ENCODE peak calls at places on chromosomes 16 and 17, in nine cellular contexts. S is PC-3, Y is tibial artery, W is adrenal gland, Q is thoracic aorta, K is cardiac muscle cell, V is heart right ventricle, N is psoas muscle, Z is ascending aorta. I is an unnamed sample.

GRCh38 chr17:73625006-73625405 is 19.2 kb downstream of the SDK2 start:
- DNase-seq in V (no peak), Q (no peak), W (no peak), K (no peak), S (no peak), Z (no peak), Y (no peak), N (no peak), I (no peak)

GRCh38 chr17:44397479-44398440 is 8.3 kb upstream of the ITGA2B start:
- DNase-seq in W (no peak), V (no peak), Y (no peak), N (no peak), Z (no peak), S (no peak), K (no peak), Q (no peak), I (no peak)

GRCh38 chr17:561118-561517 is 153.5 kb downstream of the VPS53 start:
- DNase-seq in V (no peak), K (no peak), S (peak; percentile 3), Q (no peak), Y (no peak), Z (no peak), W (no peak), N (no peak), I (no peak)

GRCh38 chr16:70589998-70590471 is 56.3 kb upstream of the IL34 start:
- DNase-seq in S (no peak), V (peak; percentile 39), Y (no peak), N (peak; percentile 61), Z (no peak), W (no peak), K (no peak), Q (no peak), I (peak; percentile 37)

GRCh38 chr17:20191066-20191465 is 181.9 kb downstream of the SPECC1 start:
- DNase-seq in K (no peak), Y (no peak), Q (no peak), S (peak; percentile 96), V (no peak), N (no peak), W (no peak), Z (no peak), I (no peak)

GRCh38 chr16:71811261-71811803 is 2.7 kb upstream of the AP1G1 start:
- DNase-seq in Q (no peak), Z (no peak), S (no peak), K (no peak), Y (no peak), N (no peak), V (no peak), W (no peak), I (no peak)

GRCh38 chr16:74560912-74561311 is 46.0 kb downstream of the GLG1 start:
- DNase-seq in Z (no peak), W (no peak), Y (no peak), N (no peak), S (no peak), Q (no peak), K (no peak), V (no peak), I (no peak)

GRCh38 chr17:39595294-39595693 is 12.4 kb downstream of the NEUROD2 start:
- DNase-seq in Q (no peak), N (no peak), W (no peak), K (no peak), V (no peak), Z (no peak), S (no peak), Y (no peak), I (no peak)

GRCh38 chr17:32769846-32770245 is 107.1 kb downstream of the MYO1D start:
- DNase-seq in V (no peak), W (no peak), S (peak; percentile 20), K (peak; percentile 11), Y (no peak), Z (no peak), Q (no peak), N (no peak), I (no peak)

GRCh38 chr16:20850981-20851380 is 44.7 kb downstream of the REXO5 start:
- DNase-seq in N (peak; percentile 58), V (no peak), Y (no peak), W (no peak), Q (no peak), S (no peak), K (no peak), Z (no peak), I (no peak)

GRCh38 chr16:29996773-29997250 is 771 bp downstream of the INO80E start:
- DNase-seq in N (no peak), V (no peak), Y (no peak), S (no peak), Q (no peak), W (no peak), Z (no peak), K (no peak), I (no peak)

GRCh38 chr16:9102943-9103342 is 11.5 kb downstream of the HAPSTR1 start:
- DNase-seq in S (no peak), W (no peak), Q (no peak), Y (no peak), K (no peak), V (no peak), N (no peak), Z (no peak), I (no peak)

GRCh38 chr17:30824002-30824355 is 513 bp downstream of the CRLF3 start:
- DNase-seq in V (peak; percentile 21), Q (no peak), Y (no peak), Z (no peak), N (no peak), K (no peak), W (no peak), S (no peak), I (no peak)

GRCh38 chr16:61210039-61210438 is 826.2 kb downstream of the CDH8 start:
- DNase-seq in W (no peak), Z (no peak), Y (no peak), Q (no peak), V (no peak), K (no peak), S (no peak), N (no peak), I (no peak)

GRCh38 chr17:5793899-5794298 is 209.6 kb upstream of the NLRP1 start:
- DNase-seq in K (peak; percentile 51), Z (no peak), Y (no peak), Q (no peak), N (no peak), W (no peak), S (peak; percentile 44), V (no peak), I (no peak)

GRCh38 chr17:36939944-36940312 is 2.7 kb downstream of the LHX1 start:
- DNase-seq in K (no peak), W (no peak), Z (no peak), S (no peak), V (no peak), Q (no peak), Y (no peak), N (no peak), I (no peak)

GRCh38 chr17:41835800-41836549 is at the start of gene NT5C3B:
- DNase-seq in K (peak; percentile 76), W (peak; percentile 58), Q (no peak), Y (peak; percentile 78), N (peak; percentile 82), V (peak; percentile 34), Z (no peak), S (peak; percentile 55), I (peak; percentile 52)

GRCh38 chr17:9928601-9929341 is 23.7 kb upstream of the RCVRN start:
- DNase-seq in W (no peak), Q (no peak), N (no peak), K (peak; percentile 79), Y (no peak), Z (no peak), V (no peak), S (peak; percentile 82), I (peak; percentile 56)

GRCh38 chr16:79847569-79847968 is 247.0 kb upstream of the MAF start:
- DNase-seq in V (no peak), N (no peak), Y (no peak), Z (no peak), Q (no peak), W (no peak), K (no peak), S (no peak), I (no peak)
- H3K4me1 ChIP-seq in V (no peaks in the 10 kb centered on the region), N (no peaks in the 10 kb centered on the region), Y (no peaks in the 10 kb centered on the region), Z (no peaks in the 10 kb centered on the region), Q (no peaks in the 10 kb centered on the region), W (no peaks in the 10 kb centered on the region), K (no peaks in the 10 kb centered on the region), S (no peaks in the 10 kb centered on the region), I (no peaks in the 10 kb centered on the region)

GRCh38 chr16:3738541-3738940 is 21.2 kb upstream of the TRAP1 start:
- DNase-seq in V (no peak), Q (no peak), Z (no peak), W (no peak), K (no peak), Y (no peak), S (no peak), N (no peak), I (no peak)

GRCh38 chr16:3738128-3738527 is 20.8 kb upstream of the TRAP1 start:
- DNase-seq in Q (no peak), S (no peak), V (no peak), K (no peak), N (no peak), Y (no peak), W (no peak), Z (no peak), I (no peak)

GRCh38 chr16:3740186-3740585 is 22.9 kb upstream of the TRAP1 start:
- DNase-seq in V (no peak), Q (no peak), W (no peak), Z (no peak), S (no peak), K (no peak), N (no peak), Y (peak; percentile 43), I (no peak)

GRCh38 chr16:3740934-3741333 is 23.6 kb upstream of the TRAP1 start:
- DNase-seq in N (no peak), S (no peak), K (no peak), Z (no peak), Y (peak; percentile 50), V (no peak), W (no peak), Q (no peak), I (no peak)

DNA sequence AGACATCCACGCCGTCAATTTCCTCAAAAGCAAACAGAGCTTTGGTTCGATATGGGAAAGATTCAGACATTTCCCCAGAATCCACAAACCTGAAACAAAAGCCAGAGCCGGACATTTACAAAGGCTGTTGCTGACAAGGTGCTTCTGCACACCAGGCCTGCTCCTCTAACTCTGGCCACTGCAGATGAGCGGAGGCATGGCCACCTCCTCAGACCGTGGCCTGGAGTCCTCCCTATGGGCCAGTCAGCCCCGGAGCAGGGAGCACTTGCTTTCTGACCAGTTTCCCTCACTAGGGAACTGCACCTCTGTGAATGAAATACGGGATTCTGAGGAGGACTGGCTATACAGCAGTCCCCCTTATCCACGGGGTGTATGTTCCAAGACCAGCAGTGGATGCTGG is 22.3 kb upstream of the TRAP1 start:
- DNase-seq in S (no peak), Q (no peak), Z (no peak), V (no peak), W (no peak), N (no peak), Y (peak; percentile 28), K (no peak), I (no peak)
- H3K36me3 ChIP-seq in S (peaks cover 10% of the 10 kb centered on the region), Q (peaks cover 93% of the 10 kb centered on the region), Z (peaks cover 92% of the 10 kb centered on the region), V (peaks cover 87% of the 10 kb centered on the region), W (no peaks in the 10 kb centered on the region), N (peaks cover 3% of the 10 kb centered on the region), Y (peaks cover 90% of the 10 kb centered on the region), K (peaks cover 72% of the 10 kb centered on the region), I (no peaks in the 10 kb centered on the region)

GRCh38 chr17:35080536-35080935 is 17.0 kb upstream of the RFFL start:
- DNase-seq in W (no peak), Y (no peak), Z (no peak), S (no peak), N (no peak), K (no peak), Q (no peak), V (no peak), I (no peak)
- H3K27ac ChIP-seq in W (no peak overlapping the region), Y (no peak overlapping the region), Z (no peak overlapping the region), S (peak overlapping the region; percentile 99), N (no peak overlapping the region), K (no peak overlapping the region), Q (no peak overlapping the region), V (no peak overlapping the region), I (no peak overlapping the region)

GRCh38 chr16:11379420-11379819 is 34.2 kb downstream of the RMI2 start:
- DNase-seq in W (peak; percentile 56), S (peak; percentile 57), N (no peak), K (no peak), Q (no peak), Z (no peak), V (no peak), Y (no peak), I (no peak)
- H3K4me1 ChIP-seq in W (no peaks in the 10 kb centered on the region), S (peaks cover 9% of the 10 kb centered on the region), N (no peaks in the 10 kb centered on the region), K (peaks cover 18% of the 10 kb centered on the region), Q (no peaks in the 10 kb centered on the region), Z (no peaks in the 10 kb centered on the region), V (no peaks in the 10 kb centered on the region), Y (no peaks in the 10 kb centered on the region), I (no peaks in the 10 kb centered on the region)

I was measured in uterus.